ENCODE peak calls at places on chromosomes 1 and 21, in nine cellular contexts. C is astrocyte of the spinal cord, Z is HL-60, J is fibroblast of pulmonary artery, V is cardiac fibroblast, X is fibroblast of lung, U is AG04450, L is ovary, R is neural progenitor cell. D is an unnamed sample.
A peak's percentile ranks its signal among the peaks of the same experiment; 100 is the strongest.

GRCh38 chr1:182917386-182917785 is 35.6 kb downstream of the SHCBP1L start:
- DNase-seq in U (no peak), X (no peak), R (no peak), Z (no peak), V (peak; percentile 4), L (no peak), C (no peak), J (no peak), D (no peak)

GRCh38 chr1:243501002-243501401 is 245.2 kb downstream of the SDCCAG8 start:
- DNase-seq in J (peak; percentile 49), C (peak; percentile 88), Z (no peak), X (peak; percentile 61), V (peak; percentile 86), U (peak; percentile 41), R (no peak), L (no peak), D (no peak)

GRCh38 chr1:178899402-178899801 is 28.5 kb upstream of the ANGPTL1 start:
- DNase-seq in U (no peak), Z (no peak), L (no peak), X (no peak), R (no peak), C (no peak), V (no peak), J (no peak), D (no peak)

GRCh38 chr21:33541105-33541711 is 709 bp downstream of the GART start:
- DNase-seq in J (peak; percentile 17), L (peak; percentile 49), R (peak; percentile 12), V (peak; percentile 37), Z (peak; percentile 50), C (peak; percentile 29), X (peak; percentile 51), U (no peak), D (peak; percentile 58)

GRCh38 chr1:152479792-152480595 is 30.6 kb upstream of the LCE5A start:
- DNase-seq in C (no peak), J (peak; percentile 19), R (no peak), Z (no peak), U (no peak), L (no peak), V (peak; percentile 41), X (no peak), D (peak; percentile 43)

GRCh38 chr1:180503274-180503862 is 991 bp upstream of the ACBD6 start:
- DNase-seq in U (no peak), V (peak; percentile 46), R (no peak), L (no peak), Z (peak; percentile 64), J (peak; percentile 29), X (no peak), C (no peak), D (peak; percentile 38)

GRCh38 chr1:78408830-78409229 is 81.9 kb upstream of the PTGFR start:
- DNase-seq in R (no peak), X (no peak), Z (no peak), C (peak; percentile 29), L (no peak), J (no peak), U (no peak), V (peak; percentile 66), D (no peak)

GRCh38 chr1:5734414-5734813 is 257.8 kb downstream of the NPHP4 start:
- DNase-seq in V (no peak), C (no peak), Z (no peak), U (no peak), L (no peak), J (no peak), X (no peak), R (no peak), D (no peak)

GRCh38 chr1:206684478-206685255 is at the start of gene MAPKAPK2:
- DNase-seq in U (no peak), R (peak; percentile 92), J (peak; percentile 69), Z (no peak), X (peak; percentile 74), V (peak; percentile 68), L (peak; percentile 83), C (peak; percentile 59), D (peak; percentile 86)

GRCh38 chr1:35179864-35180263 is 13.1 kb downstream of the SFPQ start:
- DNase-seq in R (no peak), L (no peak), C (no peak), U (no peak), Z (no peak), J (no peak), V (no peak), X (no peak), D (no peak)

GRCh38 chr1:43418858-43419257 is 29.2 kb downstream of the SZT2 start:
- DNase-seq in Z (no peak), L (no peak), V (no peak), R (no peak), C (no peak), U (no peak), J (no peak), X (no peak), D (no peak)

GRCh38 chr21:34022557-34023335 is 50.6 kb upstream of the MRPS6 start:
- DNase-seq in L (no peak), J (no peak), U (no peak), X (no peak), R (peak; percentile 22), Z (peak; percentile 67), C (no peak), V (no peak), D (no peak)

GRCh38 chr21:23960769-23961168 is 1646.5 kb downstream of the MRPL39 start:
- DNase-seq in V (no peak), C (peak; percentile 44), L (no peak), J (peak; percentile 2), X (no peak), U (no peak), R (no peak), Z (no peak), D (no peak)

GRCh38 chr1:248820041-248820585 is 5.6 kb downstream of the SH3BP5L start:
- DNase-seq in U (no peak), C (no peak), X (no peak), Z (no peak), L (no peak), V (no peak), R (no peak), J (no peak), D (no peak)

GRCh38 chr1:199551967-199552565 is 475.4 kb upstream of the NR5A2 start:
- DNase-seq in V (peak; percentile 75), U (peak; percentile 48), L (no peak), X (peak; percentile 85), Z (peak; percentile 1), J (peak; percentile 82), C (peak; percentile 80), R (peak; percentile 77), D (no peak)

GRCh38 chr1:224591326-224591725 is 24.8 kb upstream of the CNIH3 start:
- DNase-seq in U (no peak), C (peak; percentile 25), R (no peak), Z (no peak), J (no peak), L (no peak), X (no peak), V (no peak), D (no peak)

GRCh38 chr1:224592636-224593579 is 23.2 kb upstream of the CNIH3 start:
- DNase-seq in J (peak; percentile 88), Z (peak; percentile 35), L (peak; percentile 19), V (peak; percentile 86), U (peak; percentile 63), R (no peak), X (peak; percentile 92), C (peak; percentile 94), D (peak; percentile 9)

GRCh38 chr1:224589006-224589405 is 27.1 kb upstream of the CNIH3 start:
- DNase-seq in R (no peak), X (peak; percentile 45), V (peak; percentile 47), Z (no peak), U (no peak), J (peak; percentile 20), C (peak; percentile 54), L (no peak), D (no peak)

DNA sequence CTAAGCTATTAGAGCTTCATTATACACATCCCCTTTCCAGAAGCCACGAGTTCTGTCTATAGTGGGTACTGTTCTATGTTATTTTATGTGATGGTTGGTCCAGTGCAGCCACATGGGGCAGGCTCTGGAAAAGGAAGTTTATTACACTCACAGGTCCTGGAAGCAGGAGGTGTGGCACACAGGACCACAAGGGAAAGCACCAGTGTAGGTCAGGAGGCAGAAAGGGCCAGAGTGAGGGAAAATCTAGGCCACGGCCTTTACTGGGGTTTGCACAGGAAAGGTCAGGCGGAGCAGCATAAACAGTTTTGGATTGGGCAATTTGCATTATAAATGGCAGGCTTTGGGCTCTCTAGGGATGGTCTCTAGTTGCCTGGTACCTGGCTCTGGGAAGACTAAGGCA is 21.8 kb upstream of the CNIH3 start:
- DNase-seq in R (no peak), Z (no peak), L (no peak), V (no peak), U (no peak), X (no peak), C (no peak), J (no peak), D (no peak)
- TF ChIP-seq CTCF in R (no peak), Z (no peak), L (no peak), V (no peak), U (no peak), X (no peak), C (no peak), J (no peak), D (no peak)

GRCh38 chr1:54499097-54500029 is 48.7 kb upstream of the ACOT11 start:
- DNase-seq in C (peak; percentile 51), X (peak; percentile 33), Z (no peak), U (no peak), R (peak; percentile 77), V (peak; percentile 32), L (peak; percentile 64), J (peak; percentile 47), D (peak; percentile 57)
- H3K4me3 ChIP-seq in C (peak overlapping the region; percentile 34), X (peak overlapping the region; percentile 40), Z (peak overlapping the region; percentile 26), U (peak overlapping the region; percentile 39), R (peak overlapping the region; percentile 50), V (peak overlapping the region; percentile 36), L (peak overlapping the region; percentile 36), J (peak overlapping the region; percentile 37), D (no peak overlapping the region)

DNA sequence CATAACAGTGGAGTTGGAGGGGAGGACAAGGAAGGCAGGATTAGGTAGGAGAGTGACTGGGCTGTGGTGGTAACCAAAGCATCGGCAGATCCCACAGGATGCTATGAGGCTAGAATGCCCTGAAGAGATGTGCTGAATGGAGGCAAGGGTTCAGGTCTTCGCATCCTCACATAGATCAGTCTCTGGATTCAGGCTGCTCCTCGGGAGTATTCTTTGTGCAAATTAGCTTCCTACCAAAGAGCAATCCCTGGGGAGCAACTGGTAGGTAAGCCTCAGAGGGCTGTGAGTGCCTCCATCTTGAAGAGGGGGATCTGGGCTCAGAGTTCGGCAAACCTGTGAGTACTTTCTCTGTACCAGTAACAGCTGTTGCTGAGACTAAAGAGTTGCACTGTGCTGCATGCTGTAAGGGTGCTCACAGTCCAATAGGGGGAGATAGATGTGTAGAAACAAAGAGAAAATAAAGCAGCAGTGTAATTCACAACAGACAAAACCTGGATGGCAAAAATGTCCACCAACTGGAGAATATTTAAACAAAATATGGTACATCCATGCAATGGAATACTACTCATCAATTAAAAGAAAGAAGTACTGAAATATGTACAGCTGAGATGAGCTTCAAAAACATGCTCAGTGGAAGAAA is 322.4 kb upstream of the DEPDC1 start:
- DNase-seq in X (peak; percentile 37), Z (no peak), C (peak; percentile 18), U (no peak), V (peak; percentile 30), L (no peak), R (peak; percentile 56), J (peak; percentile 20), D (no peak)
- TF ChIP-seq CTCF in X (peak; percentile 22), Z (no peak), C (peak; percentile 56), U (peak; percentile 49), V (peak; percentile 49), L (no peak), R (peak; percentile 73), J (peak; percentile 47), D (no peak)

DNA sequence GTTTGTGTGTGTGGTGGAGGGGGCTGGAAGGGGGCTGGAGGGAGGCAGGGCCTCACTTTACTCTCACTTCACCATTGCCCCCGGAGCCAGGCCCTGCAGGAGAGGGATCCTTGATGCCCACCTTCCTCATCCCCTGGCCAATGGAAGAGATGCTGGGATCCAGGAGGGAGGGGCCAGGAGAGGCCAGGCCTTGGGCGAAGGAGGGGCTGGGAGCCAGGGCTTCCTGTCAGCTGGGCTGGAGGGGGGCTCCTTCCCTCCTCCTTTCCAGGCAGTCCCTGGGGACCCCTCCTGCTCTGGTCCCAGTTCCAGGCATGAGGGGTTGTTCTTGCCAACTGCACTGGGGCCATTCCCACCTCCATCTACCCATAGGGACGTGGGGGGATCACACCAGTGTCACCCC is 5.7 kb downstream of the AHDC1 start:
- DNase-seq in C (no peak), L (peak; percentile 75), X (no peak), V (peak; percentile 38), U (no peak), J (peak; percentile 60), Z (no peak), R (peak; percentile 65), D (no peak)
- H3K4me3 ChIP-seq in C (no peak overlapping the region), L (no peak overlapping the region), X (no peak overlapping the region), V (no peak overlapping the region), U (peak overlapping the region; percentile 7), J (no peak overlapping the region), Z (no peak overlapping the region), R (no peak overlapping the region), D (no peak overlapping the region)